ENCODE peak calls at places on chromosomes 16 and 17, in seven cellular contexts. L is EL, W is T-helper 9 cell, Y is heart left ventricle, I is COR-L47, X is ascending aorta, A is left cardiac atrium. N is an unnamed sample.

GRCh38 chr16:4664538-4665418 is 28.6 kb upstream of the NUDT16L1 start:
- DNase-seq in A (no peak), I (no peak), X (no peak), Y (peak), L (no peak), W (peak), N (peak)

GRCh38 chr17:17859909-17860760 is 23.3 kb upstream of the SREBF1 start:
- DNase-seq in X (no peak), Y (peak), I (no peak), W (peak), A (peak), L (peak), N (peak)

GRCh38 chr17:46771601-46772012 is 46.9 kb downstream of the WNT3 start:
- DNase-seq in X (no peak), I (no peak), Y (peak), W (no peak), L (peak), A (peak), N (no peak)

GRCh38 chr17:39622380-39623006 is 4.3 kb upstream of the PPP1R1B start:
- DNase-seq in I (no peak), X (no peak), A (no peak), L (no peak), W (no peak), Y (no peak), N (no peak)

GRCh38 chr16:49592507-49593422 is 219.2 kb downstream of the C16orf78 start:
- DNase-seq in L (peak), W (peak), I (peak), A (no peak), Y (peak), X (no peak), N (no peak)

GRCh38 chr16:81652798-81653505 is 126.1 kb upstream of the PLCG2 start:
- DNase-seq in X (no peak), L (no peak), W (no peak), I (peak), A (no peak), Y (no peak), N (no peak)

GRCh38 chr16:12344577-12345343 is 368.2 kb downstream of the SNX29 start:
- DNase-seq in I (no peak), Y (no peak), W (no peak), X (no peak), L (no peak), A (no peak), N (no peak)

GRCh38 chr17:79020631-79021301 is 3.2 kb upstream of the C1QTNF1 start:
- DNase-seq in I (no peak), W (no peak), L (peak), X (no peak), A (peak), Y (no peak), N (no peak)

GRCh38 chr16:61887903-61888302 is 148.3 kb downstream of the CDH8 start:
- DNase-seq in L (peak), X (no peak), I (no peak), A (peak), Y (peak), W (no peak), N (no peak)

GRCh38 chr17:37274432-37274831 is 101.4 kb upstream of the C17orf78 start:
- DNase-seq in X (no peak), I (no peak), A (no peak), W (no peak), Y (no peak), L (no peak), N (no peak)

GRCh38 chr16:79363035-79363434 is 237.5 kb downstream of the MAF start:
- DNase-seq in I (no peak), A (no peak), X (no peak), Y (no peak), W (no peak), L (no peak), N (no peak)

GRCh38 chr16:31377210-31377903 is 15.8 kb upstream of the ITGAD start:
- DNase-seq in L (no peak), I (no peak), X (no peak), Y (no peak), W (no peak), A (no peak), N (no peak)

GRCh38 chr17:21613071-21613429 is 79.3 kb upstream of the KCNJ18 start:
- DNase-seq in I (no peak), A (no peak), L (no peak), X (no peak), W (no peak), Y (no peak), N (no peak)

GRCh38 chr17:63792055-63792729 is 18.2 kb downstream of the DDX42 start:
- DNase-seq in L (no peak), X (no peak), Y (no peak), A (no peak), W (no peak), I (no peak), N (no peak)

GRCh38 chr16:1401061-1401757 is 13.3 kb downstream of the UNKL start:
- DNase-seq in Y (no peak), X (no peak), I (no peak), A (no peak), L (no peak), W (no peak), N (no peak)

GRCh38 chr17:44565866-44566443 is 8.7 kb downstream of the FZD2 start:
- DNase-seq in A (no peak), L (no peak), I (no peak), W (no peak), X (no peak), Y (no peak), N (no peak)

GRCh38 chr16:70808371-70808770 is 7.4 kb upstream of the VAC14 start:
- DNase-seq in Y (no peak), A (no peak), L (no peak), I (no peak), W (no peak), X (no peak), N (no peak)

GRCh38 chr17:51507444-51507843 is 247.1 kb downstream of the UTP18 start:
- DNase-seq in Y (no peak), W (no peak), X (no peak), L (no peak), A (no peak), I (no peak), N (no peak)

GRCh38 chr16:29757950-29758466 is 12.2 kb upstream of the C16orf54 start:
- DNase-seq in X (no peak), L (peak), W (no peak), Y (no peak), I (no peak), A (peak), N (no peak)

GRCh38 chr17:65368341-65368740 is 193.1 kb downstream of the AXIN2 start:
- DNase-seq in I (no peak), A (no peak), L (no peak), W (no peak), Y (no peak), X (no peak), N (no peak)

GRCh38 chr16:48497129-48497528 is 111.9 kb upstream of the SIAH1 start:
- DNase-seq in W (no peak), A (no peak), X (no peak), I (no peak), L (no peak), Y (no peak), N (no peak)

GRCh38 chr17:80195671-80196529 is 24.2 kb downstream of the SGSH start:
- DNase-seq in X (no peak), L (peak), W (peak), A (no peak), I (no peak), Y (no peak), N (no peak)

GRCh38 chr16:50238868-50239301 is 27.5 kb upstream of the ADCY7 start:
- DNase-seq in L (no peak), A (no peak), Y (no peak), X (no peak), W (no peak), I (peak), N (no peak)

GRCh38 chr16:67883872-67884261 is 818 bp upstream of the NRN1L start:
- DNase-seq in W (peak), L (peak), X (no peak), I (peak), Y (peak), A (peak), N (peak)

GRCh38 chr17:62895650-62896301 is 70.3 kb upstream of the TANC2 start:
- DNase-seq in A (no peak), I (no peak), Y (no peak), L (peak), X (no peak), W (no peak), N (no peak)

GRCh38 chr17:45436161-45436560 is 3.5 kb upstream of the ARHGAP27 start:
- DNase-seq in L (no peak), A (no peak), W (no peak), X (no peak), I (no peak), Y (no peak), N (no peak)